ENCODE peak calls at places on chromosomes 4 and X, in four cellular contexts. O, L, K and S are unnamed samples.
A peak's percentile ranks its signal among the peaks of the same experiment; 100 is the strongest.

GRCh38 chrX:71195959-71196727 is 26.9 kb upstream of the GJB1 start:
- DNase-seq in L (no peak), K (no peak), O (no peak), S (no peak)

GRCh38 chr4:48064349-48064748 is 47.8 kb downstream of the NIPAL1 start:
- DNase-seq in L (no peak), K (no peak), O (no peak), S (no peak)

GRCh38 chrX:10166248-10166716 is 9.5 kb downstream of the CLCN4 start:
- DNase-seq in O (no peak), L (no peak), K (peak; percentile 39), S (no peak)

GRCh38 chr4:158170691-158171455 is 2.0 kb downstream of the GASK1B start:
- DNase-seq in K (peak; percentile 40), O (no peak), L (no peak), S (peak; percentile 23)

GRCh38 chr4:29711226-29711625 is 1008.9 kb upstream of the PCDH7 start:
- DNase-seq in O (no peak), K (no peak), L (no peak), S (peak; percentile 90)

GRCh38 chrX:456925-457768 is 70.4 kb upstream of the PPP2R3B start:
- DNase-seq in O (no peak), L (no peak), K (no peak), S (no peak)

GRCh38 chr4:186657766-186658165 is 65.9 kb downstream of the FAT1 start:
- DNase-seq in O (no peak), L (no peak), K (no peak), S (peak; percentile 43)

GRCh38 chr4:118740869-118741268 is 55.7 kb downstream of the METTL14 start:
- DNase-seq in O (no peak), K (peak; percentile 18), L (no peak), S (no peak)

GRCh38 chr4:78446607-78447006 is 105.0 kb upstream of the ANXA3 start:
- DNase-seq in L (no peak), O (no peak), K (no peak), S (no peak)

GRCh38 chr4:86957214-86957613 is 22.4 kb downstream of the AFF1 start:
- DNase-seq in O (no peak), K (no peak), L (peak; percentile 55), S (peak; percentile 83)

GRCh38 chrX:41491267-41492004 is 44.3 kb downstream of the NYX start:
- DNase-seq in K (no peak), O (peak; percentile 49), L (no peak), S (peak; percentile 96)

GRCh38 chr4:182265881-182266280 is 22.7 kb downstream of the TENM3 start:
- DNase-seq in L (no peak), O (no peak), K (no peak), S (no peak)

GRCh38 chrX:97026406-97026805 is 142.7 kb downstream of the RPA4 start:
- DNase-seq in L (no peak), O (peak; percentile 19), K (no peak), S (peak; percentile 5)

GRCh38 chrX:149527705-149528104 is 13.1 kb upstream of the EOLA1 start:
- DNase-seq in L (no peak), K (peak; percentile 28), O (peak; percentile 53), S (peak; percentile 28)
- TF ChIP-seq RCOR1 in L (no peak), K (no peak), O (no peak), S (no peak)

GRCh38 chrX:154526901-154527675 is 11.1 kb upstream of the FAM3A start:
- DNase-seq in O (peak; percentile 89), L (peak; percentile 36), K (peak; percentile 67), S (peak; percentile 67)
- TF ChIP-seq POLR2A in O (peak; percentile 32), L (peak; percentile 68), K (peak; percentile 39), S (no peak)

GRCh38 chrX:13647709-13648212 is 5.2 kb upstream of the TCEANC start:
- DNase-seq in L (no peak), O (peak; percentile 16), K (peak; percentile 72), S (peak; percentile 89)
- H3K27ac ChIP-seq in L (no peak overlapping the region), O (no peak overlapping the region), K (peak overlapping the region; percentile 100), S (peak overlapping the region; percentile 78)

DNA sequence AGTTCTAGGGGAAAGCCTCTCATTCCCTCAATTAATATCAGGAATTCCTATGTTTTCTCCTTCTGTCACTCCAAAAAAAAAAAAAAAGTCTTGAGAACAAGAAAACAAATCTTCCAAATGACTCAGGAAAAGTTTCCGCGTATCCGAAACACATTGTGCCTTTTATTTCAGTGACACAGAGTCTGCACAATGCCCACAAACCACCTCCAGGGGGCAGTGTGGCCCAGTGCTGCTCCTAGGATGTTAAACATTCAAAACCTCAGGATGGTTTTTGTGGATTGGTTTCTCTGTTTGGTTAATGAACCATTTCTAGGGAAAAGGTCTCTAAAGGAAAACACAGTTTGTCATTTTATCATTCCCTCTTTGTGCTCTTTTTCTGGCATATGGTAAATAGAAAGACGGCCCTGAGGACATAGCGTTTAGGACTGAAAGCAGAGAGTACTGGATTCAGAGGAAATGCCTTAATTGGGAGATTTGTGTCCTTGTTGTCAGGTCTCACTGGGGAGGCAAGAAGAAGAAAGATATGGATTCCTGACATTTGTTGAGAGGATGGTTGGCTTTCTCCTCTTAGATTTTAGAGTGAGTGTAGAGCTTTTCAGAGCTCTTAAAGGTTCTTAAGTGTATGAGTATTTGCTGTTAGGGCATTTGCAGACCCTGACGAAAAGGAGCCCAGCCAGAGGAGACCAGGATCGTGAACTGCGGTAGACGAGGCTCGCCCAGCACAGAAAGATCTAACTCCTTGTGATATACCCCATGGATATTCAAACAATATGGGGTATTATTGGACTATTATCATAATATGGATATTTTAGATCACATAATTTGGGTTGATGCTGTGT is 65.7 kb upstream of the MAP9 start:
- DNase-seq in O (peak; percentile 56), L (no peak), K (peak; percentile 44), S (peak; percentile 76)
- TF ChIP-seq RCOR1 in O (no peak), L (no peak), K (no peak), S (no peak)

DNA sequence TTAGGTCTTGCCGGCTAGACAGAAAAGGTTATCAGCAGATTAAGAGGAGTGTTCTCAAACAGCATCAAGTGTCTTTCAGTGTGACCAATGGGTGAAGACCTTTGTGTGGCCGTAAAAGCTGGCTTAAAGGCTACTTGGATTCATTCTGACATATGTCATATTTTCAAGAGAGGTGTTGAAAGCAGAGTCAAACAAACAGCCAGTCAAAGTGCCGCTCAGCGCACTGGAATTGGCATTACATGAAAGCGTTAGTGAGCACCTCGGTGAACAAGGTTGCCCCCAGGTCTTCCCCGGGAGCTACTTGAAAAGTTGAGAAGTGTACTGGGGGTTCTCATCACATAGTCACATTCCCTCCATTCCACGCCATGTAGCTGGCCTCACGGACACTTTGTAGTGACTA is 148.9 kb downstream of the SOX3 start:
- DNase-seq in L (no peak), K (no peak), O (no peak), S (no peak)
- TF ChIP-seq POLR2A in L (no peak), K (no peak), O (no peak), S (no peak)

GRCh38 chr4:102299708-102300107 is 45.6 kb downstream of the SLC39A8 start:
- DNase-seq in O (peak; percentile 62), L (no peak), K (peak; percentile 59), S (peak; percentile 11)
- H3K27ac ChIP-seq in O (no peak overlapping the region), L (no peak overlapping the region), K (no peak overlapping the region), S (no peak overlapping the region)